ENCODE peak calls at places on chromosomes 6 and 20, in seven cellular contexts. F, H, E, N, P, Y and R are unnamed samples.

GRCh38 chr6:135322427-135323201 is 141.5 kb downstream of the MYB start:
- ATAC-seq in H (no peak), N (no peak), P (no peak), Y (no peak), F (no peak), E (no peak), R (no peak)

GRCh38 chr20:51021067-51022025 is 1.6 kb downstream of the KCNG1 start:
- ATAC-seq in Y (no peak), E (no peak), N (no peak), F (no peak), H (no peak), P (no peak), R (no peak)

GRCh38 chr20:51529758-51530157 is 12.8 kb downstream of the NFATC2 start:
- ATAC-seq in N (no peak), E (no peak), F (peak), Y (peak), P (no peak), H (no peak), R (no peak)

GRCh38 chr6:35797837-35798526 is 859 bp upstream of the CLPS start:
- ATAC-seq in Y (no peak), F (no peak), N (no peak), H (no peak), E (no peak), P (no peak), R (no peak)

GRCh38 chr20:4951299-4951698 is 50.0 kb downstream of the SLC23A2 start:
- ATAC-seq in E (peak), H (no peak), F (no peak), N (peak), P (peak), Y (no peak), R (peak)

GRCh38 chr20:36483205-36483918 is 58.0 kb upstream of the MYL9 start:
- ATAC-seq in N (no peak), H (no peak), Y (no peak), F (no peak), P (no peak), E (no peak), R (no peak)

GRCh38 chr6:167079853-167080297 is 43.0 kb upstream of the CCR6 start:
- ATAC-seq in F (peak), Y (peak), H (peak), E (no peak), P (no peak), N (no peak), R (no peak)

GRCh38 chr6:132131351-132131750 is 180.2 kb upstream of the CCN2 start:
- ATAC-seq in E (no peak), H (no peak), Y (no peak), P (peak), F (no peak), N (no peak), R (peak)

GRCh38 chr20:39347626-39348025 is 385.5 kb downstream of the DHX35 start:
- ATAC-seq in N (no peak), F (no peak), P (no peak), H (no peak), E (no peak), Y (no peak), R (no peak)

GRCh38 chr6:14458669-14459266 is 341.2 kb downstream of the CD83 start:
- ATAC-seq in H (no peak), F (no peak), Y (no peak), N (no peak), E (peak), P (peak), R (no peak)

GRCh38 chr6:73565767-73566485 is 45.1 kb upstream of the EEF1A1 start:
- ATAC-seq in P (no peak), H (no peak), E (no peak), Y (no peak), F (no peak), N (no peak), R (peak)

GRCh38 chr6:31587791-31588777 is 2.0 kb downstream of the LST1 start:
- ATAC-seq in F (no peak), H (no peak), E (no peak), Y (no peak), N (no peak), P (no peak), R (no peak)

GRCh38 chr6:89993411-89993810 is 99.1 kb downstream of the GJA10 start:
- ATAC-seq in E (no peak), F (no peak), P (no peak), H (no peak), Y (no peak), N (no peak), R (no peak)

GRCh38 chr6:33206864-33207568 is 1.3 kb upstream of the RING1 start:
- ATAC-seq in E (no peak), H (no peak), Y (no peak), P (no peak), N (no peak), F (no peak), R (no peak)

GRCh38 chr6:90098025-90098474 is 198.6 kb downstream of the BACH2 start:
- ATAC-seq in F (peak), N (peak), P (peak), Y (peak), H (no peak), E (peak), R (peak)

GRCh38 chr6:16206595-16207037 is 31.8 kb upstream of the GMPR start:
- ATAC-seq in E (peak), F (no peak), N (peak), Y (peak), P (peak), H (peak), R (peak)

GRCh38 chr20:4978050-4978918 is 23.0 kb downstream of the SLC23A2 start:
- ATAC-seq in Y (no peak), N (no peak), E (peak), H (no peak), P (no peak), F (no peak), R (no peak)

GRCh38 chr20:15643713-15644112 is 929.5 kb downstream of the KIF16B start:
- ATAC-seq in F (no peak), Y (no peak), E (no peak), N (no peak), P (no peak), H (no peak), R (peak)